ENCODE peak calls at places on chromosomes 2 and 18, in nine cellular contexts. F is pancreas, B is fibroblast of villous mesenchyme, X is fibroblast of lung, Q is progenitor cell of endocrine pancreas, N is mammary epithelial cell, R is lung, Z is fibroblast of mammary gland, U is cardiac muscle cell. W is an unnamed sample.

GRCh38 chr18:50473896-50474295 is 86.0 kb upstream of the MAPK4 start:
- DNase-seq in F (no peak), B (no peak), X (no peak), Q (no peak), N (no peak), R (no peak), Z (no peak), U (no peak), W (no peak)

GRCh38 chr2:73337828-73338227 is 44.5 kb upstream of the EGR4 start:
- DNase-seq in F (no peak), B (no peak), X (no peak), Q (no peak), N (no peak), R (no peak), Z (no peak), U (no peak), W (no peak)

GRCh38 chr2:240966906-240967680 is 31.3 kb upstream of the SNED1 start:
- DNase-seq in F (peak), B (no peak), X (no peak), Q (no peak), N (no peak), R (no peak), Z (no peak), U (no peak), W (no peak)

GRCh38 chr2:8509613-8510012 is 172.2 kb upstream of the ID2 start:
- DNase-seq in F (no peak), B (no peak), X (no peak), Q (no peak), N (no peak), R (no peak), Z (no peak), U (no peak), W (no peak)

GRCh38 chr2:177328056-177328455 is 63.5 kb upstream of the NFE2L2 start:
- DNase-seq in F (no peak), B (no peak), X (peak), Q (no peak), N (no peak), R (no peak), Z (no peak), U (no peak), W (no peak)

GRCh38 chr18:49560277-49561126 is 1.4 kb upstream of the LIPG start:
- DNase-seq in F (no peak), B (no peak), X (no peak), Q (peak), N (peak), R (no peak), Z (peak), U (no peak), W (no peak)

GRCh38 chr2:215979615-215980014 is 33.7 kb downstream of the MREG start:
- DNase-seq in F (no peak), B (peak), X (no peak), Q (no peak), N (no peak), R (no peak), Z (no peak), U (no peak), W (no peak)

GRCh38 chr2:10080536-10081304 is 509 bp upstream of the CYS1 start:
- DNase-seq in F (peak), B (no peak), X (no peak), Q (no peak), N (no peak), R (no peak), Z (no peak), U (no peak), W (no peak)

GRCh38 chr2:26000561-26001211 is 18.4 kb upstream of the KIF3C start:
- DNase-seq in F (peak), B (no peak), X (no peak), Q (no peak), N (peak), R (no peak), Z (no peak), U (no peak), W (no peak)

GRCh38 chr2:42969231-42970150 is 177.1 kb upstream of the HAAO start:
- DNase-seq in F (no peak), B (peak), X (peak), Q (no peak), N (peak), R (no peak), Z (peak), U (no peak), W (no peak)

GRCh38 chr2:34849827-34850226 is 1250.7 kb upstream of the FAM98A start:
- DNase-seq in F (no peak), B (no peak), X (no peak), Q (no peak), N (no peak), R (no peak), Z (no peak), U (no peak), W (no peak)

GRCh38 chr2:69214898-69215297 is 172.1 kb downstream of the GFPT1 start:
- DNase-seq in F (no peak), B (peak), X (peak), Q (no peak), N (peak), R (no peak), Z (peak), U (no peak), W (no peak)

GRCh38 chr18:55588001-55588875 is at the start of gene TCF4:
- DNase-seq in F (peak), B (peak), X (peak), Q (peak), N (peak), R (peak), Z (peak), U (peak), W (no peak)

GRCh38 chr2:241996100-241996499 is 126.6 kb downstream of the RTP5 start:
- DNase-seq in F (no peak), B (no peak), X (no peak), Q (no peak), N (no peak), R (no peak), Z (no peak), U (no peak), W (no peak)

GRCh38 chr2:74863802-74864248 is 29.9 kb downstream of the HK2 start:
- DNase-seq in F (no peak), B (no peak), X (no peak), Q (no peak), N (no peak), R (no peak), Z (no peak), U (peak), W (no peak)

GRCh38 chr2:46508312-46508711 is 28.9 kb downstream of the TMEM247 start:
- DNase-seq in F (no peak), B (no peak), X (no peak), Q (no peak), N (no peak), R (no peak), Z (no peak), U (no peak), W (no peak)

GRCh38 chr18:41966943-41967342 is 11.9 kb downstream of the PIK3C3 start:
- DNase-seq in F (no peak), B (no peak), X (no peak), Q (no peak), N (no peak), R (no peak), Z (peak), U (no peak), W (no peak)

GRCh38 chr2:237631029-237631785 is 3.8 kb downstream of the LRRFIP1 start:
- DNase-seq in F (no peak), B (no peak), X (no peak), Q (no peak), N (no peak), R (no peak), Z (peak), U (no peak), W (no peak)

GRCh38 chr2:222837643-222838056 is 23.2 kb upstream of the ACSL3 start:
- DNase-seq in F (no peak), B (no peak), X (no peak), Q (no peak), N (peak), R (no peak), Z (no peak), U (no peak), W (no peak)

GRCh38 chr18:29154758-29155725 is 978.1 kb upstream of the CDH2 start:
- DNase-seq in F (peak), B (peak), X (peak), Q (no peak), N (peak), R (no peak), Z (peak), U (no peak), W (no peak)

GRCh38 chr2:107025869-107026380 is 140.0 kb upstream of the ST6GAL2 start:
- DNase-seq in F (no peak), B (peak), X (no peak), Q (no peak), N (no peak), R (no peak), Z (peak), U (no peak), W (no peak)

GRCh38 chr2:64604929-64605550 is 48.7 kb downstream of the SERTAD2 start:
- DNase-seq in F (peak), B (peak), X (peak), Q (no peak), N (peak), R (no peak), Z (peak), U (no peak), W (no peak)

GRCh38 chr2:48633143-48633542 is 15.5 kb downstream of the GTF2A1L start:
- DNase-seq in F (no peak), B (peak), X (no peak), Q (no peak), N (no peak), R (no peak), Z (no peak), U (no peak), W (no peak)

GRCh38 chr18:68666316-68666715 is 48.6 kb downstream of the TMX3 start:
- DNase-seq in F (no peak), B (peak), X (peak), Q (no peak), N (no peak), R (no peak), Z (peak), U (no peak), W (no peak)

GRCh38 chr2:219736196-219736595 is 108.8 kb downstream of the SLC4A3 start:
- DNase-seq in F (no peak), B (peak), X (peak), Q (peak), N (peak), R (no peak), Z (peak), U (peak), W (peak)
- TF ChIP-seq CTCF in F (peak), B (peak), X (peak), Q (peak), N (peak), R (peak), Z (peak), U (peak), W (peak)

DNA sequence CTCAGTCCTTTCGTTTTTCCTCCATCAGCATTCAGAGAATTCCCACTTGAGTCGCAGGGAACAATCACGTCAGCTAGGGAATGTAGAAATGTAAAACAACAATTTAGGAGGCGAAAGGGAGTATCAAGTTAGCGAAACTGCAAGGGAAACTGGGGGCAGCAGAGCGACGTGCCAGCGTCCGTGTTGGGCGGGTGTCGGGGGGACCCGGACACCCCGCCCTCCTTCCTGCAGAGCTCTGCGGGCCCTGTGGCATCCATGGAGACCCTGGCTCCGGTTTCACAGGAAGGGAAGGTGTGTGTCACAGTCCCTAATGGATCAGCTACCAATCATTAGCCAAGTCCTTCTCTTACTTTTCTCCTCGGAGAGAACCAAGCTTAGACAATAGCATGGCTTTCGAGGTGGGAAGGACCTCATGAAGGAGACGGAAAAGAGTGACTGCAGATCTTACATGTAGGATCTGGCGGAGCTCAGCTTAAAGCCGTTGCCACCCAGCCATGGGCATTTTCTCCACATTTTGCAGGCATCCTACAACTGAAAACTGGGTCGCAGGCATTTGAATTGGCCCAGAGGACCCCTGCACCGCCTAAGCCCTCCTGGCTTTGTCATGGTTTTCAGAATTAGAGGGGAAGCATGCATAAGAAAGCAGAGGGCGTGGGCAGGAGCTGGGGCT is 33.7 kb downstream of the SOX11 start:
- DNase-seq in F (no peak), B (no peak), X (peak), Q (peak), N (no peak), R (no peak), Z (no peak), U (peak), W (no peak)
- TF ChIP-seq CTCF in F (no peak), B (no peak), X (no peak), Q (no peak), N (no peak), R (no peak), Z (no peak), U (no peak), W (no peak)

GRCh38 chr2:12557688-12558087 is 159.0 kb upstream of the TRIB2 start:
- DNase-seq in F (no peak), B (no peak), X (no peak), Q (no peak), N (no peak), R (no peak), Z (no peak), U (no peak), W (no peak)

GRCh38 chr2:12554235-12555011 is 162.3 kb upstream of the TRIB2 start:
- DNase-seq in F (no peak), B (peak), X (no peak), Q (no peak), N (no peak), R (no peak), Z (no peak), U (no peak), W (no peak)

GRCh38 chr2:12552092-12552491 is 164.6 kb upstream of the TRIB2 start:
- DNase-seq in F (no peak), B (no peak), X (no peak), Q (no peak), N (no peak), R (no peak), Z (no peak), U (no peak), W (no peak)

GRCh38 chr2:12556762-12557161 is 160.0 kb upstream of the TRIB2 start:
- DNase-seq in F (no peak), B (peak), X (peak), Q (no peak), N (peak), R (no peak), Z (peak), U (no peak), W (no peak)

DNA sequence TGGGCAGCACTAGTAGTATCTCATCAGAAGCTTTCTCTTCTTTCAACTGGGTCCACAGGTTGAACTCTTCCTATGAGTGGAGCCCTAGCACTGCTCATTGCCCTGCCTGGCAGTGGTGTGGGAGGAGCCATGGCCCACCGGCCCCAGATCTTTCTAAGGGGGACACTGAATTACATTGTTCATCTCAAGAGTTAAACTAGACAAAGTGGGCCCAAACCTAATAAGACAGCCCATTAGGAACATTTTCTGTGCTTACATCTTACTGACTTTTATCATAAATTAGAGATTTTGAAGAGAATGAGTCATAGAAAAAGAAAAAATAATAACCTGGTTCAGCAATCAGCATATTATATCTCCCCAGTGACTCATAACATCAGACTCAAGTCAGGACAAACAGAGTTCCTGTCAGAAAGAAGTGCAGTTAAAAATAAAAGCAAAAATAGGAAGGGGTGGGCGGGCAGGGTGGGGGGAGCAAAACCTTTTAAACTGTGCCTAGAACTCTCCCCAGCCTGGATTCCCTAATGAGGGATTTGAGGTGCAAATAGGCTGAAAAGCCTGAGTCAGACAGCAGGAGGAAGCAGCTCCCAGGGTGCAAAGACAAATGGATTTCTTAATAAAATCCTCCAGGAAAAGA is 161.6 kb upstream of the TRIB2 start:
- DNase-seq in F (no peak), B (peak), X (peak), Q (no peak), N (peak), R (no peak), Z (peak), U (no peak), W (no peak)
- TF ChIP-seq CTCF in F (no peak), B (peak), X (no peak), Q (no peak), N (no peak), R (no peak), Z (no peak), U (no peak), W (no peak)

GRCh38 chr2:141311430-141311829 is 819.4 kb downstream of the LRP1B start:
- DNase-seq in F (no peak), B (no peak), X (no peak), Q (no peak), N (no peak), R (no peak), Z (no peak), U (no peak), W (no peak)
- TF ChIP-seq CTCF in F (no peak), B (peak), X (no peak), Q (no peak), N (no peak), R (no peak), Z (no peak), U (no peak), W (no peak)

GRCh38 chr2:189024861-189025618 is 50.9 kb downstream of the COL3A1 start:
- DNase-seq in F (no peak), B (no peak), X (no peak), Q (no peak), N (peak), R (no peak), Z (peak), U (no peak), W (no peak)
- TF ChIP-seq CTCF in F (no peak), B (peak), X (peak), Q (peak), N (peak), R (no peak), Z (peak), U (peak), W (peak)

DNA sequence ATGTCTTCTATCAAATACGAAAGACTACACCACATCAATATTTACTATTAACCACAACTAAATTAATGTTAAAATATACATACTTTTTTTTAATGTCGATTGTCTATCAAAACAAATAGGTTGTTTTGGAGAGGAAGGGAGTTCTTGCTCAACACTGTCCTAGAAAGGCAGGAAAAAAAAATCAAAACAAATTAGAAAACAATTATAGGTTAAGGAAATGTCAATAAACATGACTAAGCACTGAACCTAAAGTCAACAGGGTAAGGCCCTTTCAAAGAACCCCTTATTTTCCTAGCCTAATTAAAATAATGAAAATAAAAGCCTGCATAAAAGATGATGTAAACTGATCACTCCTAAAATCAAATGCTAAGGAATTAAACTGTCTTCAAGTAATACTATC is 2.8 kb downstream of the CEP76 start:
- DNase-seq in F (no peak), B (no peak), X (no peak), Q (no peak), N (no peak), R (no peak), Z (no peak), U (no peak), W (no peak)
- TF ChIP-seq CTCF in F (no peak), B (no peak), X (no peak), Q (no peak), N (no peak), R (no peak), Z (no peak), U (no peak), W (no peak)

GRCh38 chr2:134623796-134624195 is 95.0 kb downstream of the TMEM163 start:
- DNase-seq in F (no peak), B (no peak), X (no peak), Q (no peak), N (no peak), R (no peak), Z (no peak), U (no peak), W (no peak)

GRCh38 chr2:134619250-134619649 is 99.5 kb downstream of the TMEM163 start:
- DNase-seq in F (no peak), B (no peak), X (no peak), Q (no peak), N (no peak), R (no peak), Z (no peak), U (no peak), W (no peak)

GRCh38 chr2:134623046-134623445 is 95.8 kb downstream of the TMEM163 start:
- DNase-seq in F (no peak), B (no peak), X (no peak), Q (no peak), N (no peak), R (no peak), Z (no peak), U (no peak), W (no peak)

GRCh38 chr2:134625311-134625710 is 93.5 kb downstream of the TMEM163 start:
- DNase-seq in F (no peak), B (no peak), X (no peak), Q (no peak), N (no peak), R (no peak), Z (no peak), U (no peak), W (no peak)

GRCh38 chr2:134621939-134622705 is 96.7 kb downstream of the TMEM163 start:
- DNase-seq in F (no peak), B (no peak), X (no peak), Q (no peak), N (no peak), R (no peak), Z (no peak), U (no peak), W (no peak)
- TF ChIP-seq CTCF in F (no peak), B (no peak), X (no peak), Q (no peak), N (no peak), R (no peak), Z (no peak), U (no peak), W (no peak)

GRCh38 chr2:7378642-7379041 is 461.4 kb downstream of the RNF144A start:
- DNase-seq in F (no peak), B (no peak), X (no peak), Q (no peak), N (no peak), R (no peak), Z (no peak), U (no peak), W (no peak)

GRCh38 chr2:7377861-7378569 is 460.8 kb downstream of the RNF144A start:
- DNase-seq in F (peak), B (no peak), X (no peak), Q (no peak), N (peak), R (no peak), Z (no peak), U (peak), W (no peak)

GRCh38 chr2:7384773-7385349 is 467.6 kb downstream of the RNF144A start:
- DNase-seq in F (no peak), B (no peak), X (no peak), Q (no peak), N (no peak), R (no peak), Z (no peak), U (no peak), W (no peak)

GRCh38 chr2:7375901-7376300 is 458.7 kb downstream of the RNF144A start:
- DNase-seq in F (no peak), B (no peak), X (no peak), Q (no peak), N (no peak), R (no peak), Z (no peak), U (no peak), W (no peak)

DNA sequence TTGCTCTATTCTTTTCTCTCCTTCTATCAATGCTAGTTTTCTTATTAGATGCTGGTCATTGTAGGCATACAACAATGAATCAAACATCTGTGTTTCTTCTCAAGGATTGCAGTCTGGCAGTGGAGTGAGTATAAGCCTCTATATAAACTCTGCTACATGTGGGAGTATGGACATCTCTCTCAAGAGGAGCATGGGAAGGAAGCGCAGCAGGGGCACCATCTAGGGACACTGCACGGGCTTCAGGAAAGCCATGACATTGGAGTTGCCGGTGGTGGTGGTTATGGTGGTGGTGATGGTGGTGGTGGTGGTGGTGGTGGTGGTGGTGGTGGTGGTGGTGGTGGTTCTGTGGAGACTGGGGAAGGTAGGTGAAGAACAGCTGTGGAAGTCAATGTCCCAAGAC is 462.6 kb downstream of the RNF144A start:
- DNase-seq in F (peak), B (no peak), X (no peak), Q (no peak), N (no peak), R (no peak), Z (no peak), U (no peak), W (no peak)
- TF ChIP-seq CTCF in F (no peak), B (no peak), X (no peak), Q (no peak), N (no peak), R (no peak), Z (no peak), U (no peak), W (peak)